ENCODE peak calls at places on chromosomes 16 and 17, in seven cellular contexts. A is HCT116, H is SK-N-SH, J is hepatocyte, I is OCI-LY7, T is GM23248, M is endothelial cell of umbilical vein. Z is an unnamed sample.

GRCh38 chr17:77365584-77366186 is 224.9 kb downstream of the SEC14L1 start:
- DNase-seq in H (peak; percentile 48), M (peak; percentile 33), I (no peak), A (peak; percentile 85), T (peak; percentile 93), J (peak; percentile 66), Z (no peak)

GRCh38 chr17:60231691-60232090 is 81.9 kb downstream of the CA4 start:
- DNase-seq in A (no peak), H (no peak), M (no peak), I (no peak), T (peak; percentile 90), J (no peak), Z (no peak)

GRCh38 chr17:78140169-78141051 is 5.8 kb upstream of the C17orf99 start:
- DNase-seq in J (peak; percentile 88), I (peak; percentile 100), H (peak; percentile 96), A (peak; percentile 100), T (peak; percentile 77), M (peak; percentile 84), Z (peak; percentile 84)

GRCh38 chr16:54493076-54493475 is 206.5 kb upstream of the IRX3 start:
- DNase-seq in M (no peak), I (no peak), J (no peak), T (peak; percentile 59), H (no peak), A (no peak), Z (no peak)

GRCh38 chr16:87318158-87318644 is 1.0 kb upstream of the C16orf95 start:
- DNase-seq in J (peak; percentile 23), T (peak; percentile 50), I (peak; percentile 13), M (no peak), H (no peak), A (no peak), Z (no peak)

GRCh38 chr17:79444226-79444625 is 166.6 kb downstream of the RBFOX3 start:
- DNase-seq in I (no peak), H (no peak), A (no peak), T (no peak), J (no peak), M (no peak), Z (no peak)

GRCh38 chr17:17180741-17181525 is 25.2 kb downstream of the PLD6 start:
- DNase-seq in I (no peak), T (no peak), H (no peak), M (no peak), J (no peak), A (no peak), Z (no peak)

GRCh38 chr16:75732871-75733270 is 6.6 kb upstream of the CPHXL start:
- DNase-seq in T (no peak), H (no peak), I (no peak), J (no peak), M (no peak), A (no peak), Z (no peak)

GRCh38 chr16:82456683-82457082 is 170.1 kb upstream of the CDH13 start:
- DNase-seq in M (peak; percentile 62), J (peak; percentile 86), T (peak; percentile 78), A (peak; percentile 57), H (peak; percentile 69), I (peak; percentile 54), Z (peak; percentile 59)

GRCh38 chr16:50306287-50306686 is 39.9 kb downstream of the ADCY7 start:
- DNase-seq in T (no peak), J (no peak), I (no peak), A (no peak), H (peak; percentile 14), M (no peak), Z (no peak)

GRCh38 chr17:49694847-49695697 is 12.7 kb downstream of the SLC35B1 start:
- DNase-seq in H (peak; percentile 82), A (no peak), M (peak; percentile 31), I (peak; percentile 76), T (peak; percentile 50), J (peak; percentile 66), Z (peak; percentile 69)

DNA sequence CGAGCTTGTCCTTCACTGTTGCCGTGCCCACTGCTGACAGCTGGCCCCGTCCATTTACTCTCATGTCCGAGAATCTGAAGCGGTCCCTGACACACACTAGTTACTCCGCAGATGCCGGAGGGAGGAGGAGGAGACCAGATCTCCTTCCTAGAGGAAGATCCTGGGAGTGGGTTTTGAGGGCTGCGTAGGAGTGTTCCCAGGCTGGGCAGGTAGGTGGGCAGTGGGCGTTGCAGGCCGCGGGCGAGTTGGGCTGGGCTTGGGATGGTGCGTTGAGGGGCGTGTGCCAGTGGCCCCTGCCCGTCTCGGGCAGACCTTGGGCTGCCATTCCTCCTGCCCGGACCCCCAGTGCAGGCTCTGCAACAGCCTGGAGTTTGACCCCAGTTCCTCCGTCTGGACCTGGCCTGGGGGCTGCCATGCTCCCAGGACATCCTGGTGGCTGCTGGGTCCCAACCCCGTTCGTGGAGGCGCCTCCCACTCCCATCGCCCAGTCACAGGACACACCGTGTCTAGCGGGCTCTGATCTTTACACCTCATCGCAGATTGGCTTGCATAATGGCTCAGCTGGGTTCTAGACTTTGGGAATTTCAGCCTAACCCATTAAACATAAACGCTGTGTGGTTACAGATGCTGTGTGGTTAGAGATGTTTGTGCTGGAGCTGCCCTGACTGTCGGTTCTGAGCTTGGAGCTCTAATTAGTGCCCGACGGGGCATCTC is 22.8 kb downstream of the CACNA1H start:
- DNase-seq in H (no peak), T (no peak), I (no peak), M (no peak), A (no peak), J (no peak), Z (no peak)
- H4K20me1 ChIP-seq in H (peaks cover 3% of the 10 kb centered on the region), T (no peaks in the 10 kb centered on the region), I (no peaks in the 10 kb centered on the region), M (no peaks in the 10 kb centered on the region), A (no peaks in the 10 kb centered on the region), J (no peaks in the 10 kb centered on the region), Z (peaks cover 6% of the 10 kb centered on the region)

GRCh38 chr17:44109312-44109630 is 14.2 kb downstream of the HDAC5 start:
- DNase-seq in J (no peak), A (no peak), M (no peak), H (no peak), I (no peak), T (no peak), Z (no peak)
- H3K4me2 ChIP-seq in J (peak overlapping the region; percentile 80), A (peak overlapping the region; percentile 55), M (no peak overlapping the region), H (peak overlapping the region; percentile 83), I (no peak overlapping the region), T (peak overlapping the region; percentile 76), Z (no peak overlapping the region)

GRCh38 chr17:7848131-7848579 is 6.7 kb upstream of the TMEM88 start:
- DNase-seq in A (no peak), T (no peak), H (no peak), I (no peak), J (no peak), M (no peak), Z (no peak)
- H4K20me1 ChIP-seq in A (no peaks in the 10 kb centered on the region), T (no peaks in the 10 kb centered on the region), H (peaks cover 47% of the 10 kb centered on the region), I (peaks cover 8% of the 10 kb centered on the region), J (peaks cover 77% of the 10 kb centered on the region), M (no peaks in the 10 kb centered on the region), Z (peaks cover 20% of the 10 kb centered on the region)

DNA sequence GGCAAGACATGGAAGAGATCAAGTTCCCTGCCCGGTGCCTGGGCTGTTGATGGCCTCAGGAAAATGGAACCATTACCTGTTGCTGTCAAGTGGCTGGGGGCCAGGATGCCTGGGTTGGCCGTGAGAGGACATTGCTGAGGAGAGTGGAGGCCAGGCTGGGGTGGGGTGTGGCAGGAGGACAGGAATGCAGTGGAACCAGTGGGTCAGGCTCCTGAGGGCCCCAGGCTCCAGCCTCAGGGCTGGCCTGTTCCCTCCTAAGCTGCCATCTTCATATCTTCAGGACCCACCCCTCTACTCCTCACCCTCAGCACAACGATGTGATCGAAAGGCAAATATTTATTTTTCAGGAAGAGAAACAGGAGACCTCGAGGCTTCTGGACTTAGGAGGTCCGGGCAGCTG is 8.5 kb upstream of the YPEL3 start:
- DNase-seq in J (peak; percentile 58), H (no peak), I (no peak), A (no peak), M (no peak), T (no peak), Z (no peak)
- H3K4me2 ChIP-seq in J (peak overlapping the region; percentile 54), H (no peak overlapping the region), I (no peak overlapping the region), A (peak overlapping the region; percentile 60), M (no peak overlapping the region), T (no peak overlapping the region), Z (no peak overlapping the region)

DNA sequence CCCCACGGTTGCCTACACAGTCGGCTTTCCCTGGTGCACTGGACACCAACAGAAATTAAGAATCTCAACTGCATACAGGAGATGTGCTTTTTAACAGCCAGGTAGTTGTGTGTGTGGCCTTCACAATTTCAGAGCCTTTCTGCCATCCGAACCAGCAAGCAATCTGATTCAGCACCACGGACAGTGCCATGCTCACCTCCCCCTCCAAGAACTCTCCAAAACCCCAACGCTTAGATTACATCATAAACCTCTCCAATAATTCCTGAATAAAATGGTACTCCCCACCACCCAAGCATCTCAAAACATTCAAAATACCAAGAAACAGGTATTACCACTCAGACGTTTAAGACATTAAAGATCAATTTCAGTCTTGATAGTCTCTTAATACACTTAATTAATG is 31.8 kb downstream of the USP7 start:
- DNase-seq in I (peak; percentile 52), H (no peak), M (peak; percentile 42), A (no peak), J (peak; percentile 72), T (peak; percentile 66), Z (peak; percentile 76)
- H4K20me1 ChIP-seq in I (peaks cover 53% of the 10 kb centered on the region), H (peaks cover 100% of the 10 kb centered on the region), M (peaks cover 17% of the 10 kb centered on the region), A (peaks cover 68% of the 10 kb centered on the region), J (peaks cover 98% of the 10 kb centered on the region), T (peaks cover 70% of the 10 kb centered on the region), Z (peaks cover 99% of the 10 kb centered on the region)

DNA sequence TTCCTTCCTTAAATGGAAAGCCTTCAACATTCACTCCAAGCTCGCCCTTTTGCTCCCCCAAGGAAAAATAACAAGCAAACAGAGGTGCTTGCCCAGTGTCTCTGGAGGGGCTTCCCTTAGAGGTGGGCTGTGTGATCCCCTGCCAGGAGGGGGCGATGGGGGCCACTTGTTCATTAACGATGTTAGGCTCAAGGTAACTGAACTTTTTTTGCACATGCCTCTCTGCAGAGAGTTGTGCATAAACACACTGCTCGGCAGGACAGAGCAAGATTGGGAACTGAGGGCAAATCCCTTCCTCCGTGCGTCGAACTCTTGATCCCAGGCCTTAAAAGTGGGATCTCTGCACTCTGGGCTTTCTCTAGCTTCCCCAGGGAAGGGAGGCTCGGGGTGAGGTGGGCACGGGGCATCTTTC is 15.5 kb upstream of the NAGLU start:
- DNase-seq in M (no peak), I (peak; percentile 38), H (no peak), T (peak; percentile 50), A (no peak), J (no peak), Z (peak; percentile 60)
- H3K4me2 ChIP-seq in M (peak overlapping the region; percentile 48), I (no peak overlapping the region), H (peak overlapping the region; percentile 81), T (peak overlapping the region; percentile 74), A (peak overlapping the region; percentile 78), J (peak overlapping the region; percentile 54), Z (no peak overlapping the region)

GRCh38 chr17:42387221-42387657 is 1.0 kb downstream of the STAT3 start:
- DNase-seq in J (peak; percentile 64), H (peak; percentile 41), A (no peak), T (peak; percentile 74), I (no peak), M (peak; percentile 64), Z (no peak)
- H4K20me1 ChIP-seq in J (peaks cover 48% of the 10 kb centered on the region), H (peaks cover 48% of the 10 kb centered on the region), A (no peaks in the 10 kb centered on the region), T (peaks cover 14% of the 10 kb centered on the region), I (no peaks in the 10 kb centered on the region), M (peaks cover 5% of the 10 kb centered on the region), Z (no peaks in the 10 kb centered on the region)